ENCODE peak calls at places on chromosomes 3 and 15, in eight cellular contexts. One of them, this sample, is unnamed. For H3K27me3, the result is how much of the 10 kb centered on the place peaks cover.

GRCh38 chr3:124967964-124968363 is 33.4 kb upstream of the MUC13 start:
- DNase-seq in MM.1S: no peak
- DNase-seq in CD8-positive, alpha-beta memory T cell: no peak
- DNase-seq in left ventricle myocardium inferior: no peak
- DNase-seq in heart left ventricle: no peak
- DNase-seq in GM23248: no peak
- DNase-seq in heart right ventricle: no peak
- DNase-seq in transverse colon: no peak
- DNase-seq in this sample: no peak

GRCh38 chr3:85977615-85978338 is 1013.2 kb downstream of the VGLL3 start:
- DNase-seq in MM.1S: no peak
- DNase-seq in CD8-positive, alpha-beta memory T cell: no peak
- DNase-seq in left ventricle myocardium inferior: no peak
- DNase-seq in heart left ventricle: no peak
- DNase-seq in GM23248: no peak
- DNase-seq in heart right ventricle: no peak
- DNase-seq in transverse colon: no peak
- DNase-seq in this sample: no peak

GRCh38 chr15:44663410-44664272 is at the start of gene SPG11:
- DNase-seq in MM.1S: peak
- DNase-seq in CD8-positive, alpha-beta memory T cell: peak
- DNase-seq in left ventricle myocardium inferior: peak
- DNase-seq in heart left ventricle: peak
- DNase-seq in GM23248: peak
- DNase-seq in heart right ventricle: peak
- DNase-seq in transverse colon: peak
- DNase-seq in this sample: peak

GRCh38 chr3:64343692-64344440 is 118.6 kb upstream of the PRICKLE2 start:
- DNase-seq in MM.1S: no peak
- DNase-seq in CD8-positive, alpha-beta memory T cell: no peak
- DNase-seq in left ventricle myocardium inferior: no peak
- DNase-seq in heart left ventricle: no peak
- DNase-seq in GM23248: peak
- DNase-seq in heart right ventricle: no peak
- DNase-seq in transverse colon: no peak
- DNase-seq in this sample: no peak

GRCh38 chr3:61009025-61009424 is 242.2 kb downstream of the FHIT start:
- DNase-seq in MM.1S: no peak
- DNase-seq in CD8-positive, alpha-beta memory T cell: no peak
- DNase-seq in left ventricle myocardium inferior: no peak
- DNase-seq in heart left ventricle: peak
- DNase-seq in GM23248: no peak
- DNase-seq in heart right ventricle: peak
- DNase-seq in transverse colon: no peak
- DNase-seq in this sample: no peak

GRCh38 chr15:43238691-43239131 is 17.9 kb upstream of the EPB42 start:
- DNase-seq in MM.1S: no peak
- DNase-seq in CD8-positive, alpha-beta memory T cell: no peak
- DNase-seq in left ventricle myocardium inferior: no peak
- DNase-seq in heart left ventricle: no peak
- DNase-seq in GM23248: no peak
- DNase-seq in heart right ventricle: no peak
- DNase-seq in transverse colon: no peak
- DNase-seq in this sample: no peak

GRCh38 chr3:194150252-194150934 is 14.4 kb downstream of the HES1 start:
- DNase-seq in MM.1S: no peak
- DNase-seq in CD8-positive, alpha-beta memory T cell: no peak
- DNase-seq in left ventricle myocardium inferior: no peak
- DNase-seq in heart left ventricle: no peak
- DNase-seq in GM23248: no peak
- DNase-seq in heart right ventricle: no peak
- DNase-seq in transverse colon: no peak
- DNase-seq in this sample: no peak

GRCh38 chr3:119342176-119342575 is 48.0 kb downstream of the ARHGAP31 start:
- DNase-seq in MM.1S: no peak
- DNase-seq in CD8-positive, alpha-beta memory T cell: no peak
- DNase-seq in left ventricle myocardium inferior: no peak
- DNase-seq in heart left ventricle: no peak
- DNase-seq in GM23248: peak
- DNase-seq in heart right ventricle: no peak
- DNase-seq in transverse colon: no peak
- DNase-seq in this sample: no peak

GRCh38 chr3:174949523-174949922 is 90.4 kb downstream of the NAALADL2 start:
- DNase-seq in MM.1S: no peak
- DNase-seq in CD8-positive, alpha-beta memory T cell: no peak
- DNase-seq in left ventricle myocardium inferior: no peak
- DNase-seq in heart left ventricle: no peak
- DNase-seq in GM23248: peak
- DNase-seq in heart right ventricle: no peak
- DNase-seq in transverse colon: no peak
- DNase-seq in this sample: peak

GRCh38 chr3:94092080-94092479 is 29.2 kb downstream of the NSUN3 start:
- DNase-seq in MM.1S: no peak
- DNase-seq in CD8-positive, alpha-beta memory T cell: no peak
- DNase-seq in left ventricle myocardium inferior: no peak
- DNase-seq in heart left ventricle: no peak
- DNase-seq in GM23248: no peak
- DNase-seq in heart right ventricle: no peak
- DNase-seq in transverse colon: no peak
- DNase-seq in this sample: no peak

GRCh38 chr3:109334572-109334971 is 2.8 kb downstream of the DPPA4 start:
- DNase-seq in MM.1S: no peak
- DNase-seq in CD8-positive, alpha-beta memory T cell: no peak
- DNase-seq in left ventricle myocardium inferior: no peak
- DNase-seq in heart left ventricle: no peak
- DNase-seq in GM23248: no peak
- DNase-seq in heart right ventricle: no peak
- DNase-seq in transverse colon: no peak
- DNase-seq in this sample: no peak

GRCh38 chr3:148998715-148999413 is 7.5 kb downstream of the GYG1 start:
- DNase-seq in MM.1S: peak
- DNase-seq in CD8-positive, alpha-beta memory T cell: peak
- DNase-seq in left ventricle myocardium inferior: no peak
- DNase-seq in heart left ventricle: no peak
- DNase-seq in GM23248: peak
- DNase-seq in heart right ventricle: no peak
- DNase-seq in transverse colon: no peak
- DNase-seq in this sample: no peak

GRCh38 chr3:53077476-53078220 is 31.8 kb upstream of the SFMBT1 start:
- DNase-seq in MM.1S: no peak
- DNase-seq in CD8-positive, alpha-beta memory T cell: no peak
- DNase-seq in left ventricle myocardium inferior: no peak
- DNase-seq in heart left ventricle: no peak
- DNase-seq in GM23248: no peak
- DNase-seq in heart right ventricle: no peak
- DNase-seq in transverse colon: no peak
- DNase-seq in this sample: no peak

GRCh38 chr15:88476635-88477038 is 9.1 kb downstream of the MRPS11 start:
- DNase-seq in MM.1S: peak
- DNase-seq in CD8-positive, alpha-beta memory T cell: no peak
- DNase-seq in left ventricle myocardium inferior: no peak
- DNase-seq in heart left ventricle: peak
- DNase-seq in GM23248: peak
- DNase-seq in heart right ventricle: peak
- DNase-seq in transverse colon: no peak
- DNase-seq in this sample: no peak

GRCh38 chr15:71730277-71731144 is 79.8 kb upstream of the NR2E3 start:
- DNase-seq in MM.1S: peak
- DNase-seq in CD8-positive, alpha-beta memory T cell: peak
- DNase-seq in left ventricle myocardium inferior: peak
- DNase-seq in heart left ventricle: peak
- DNase-seq in GM23248: peak
- DNase-seq in heart right ventricle: peak
- DNase-seq in transverse colon: peak
- DNase-seq in this sample: no peak

GRCh38 chr15:80743189-80743833 is 35.9 kb upstream of the CEMIP start:
- DNase-seq in MM.1S: no peak
- DNase-seq in CD8-positive, alpha-beta memory T cell: no peak
- DNase-seq in left ventricle myocardium inferior: no peak
- DNase-seq in heart left ventricle: no peak
- DNase-seq in GM23248: no peak
- DNase-seq in heart right ventricle: no peak
- DNase-seq in transverse colon: peak
- DNase-seq in this sample: no peak

GRCh38 chr3:185172086-185173049 is 19.5 kb upstream of the C3orf70 start:
- DNase-seq in MM.1S: no peak
- DNase-seq in CD8-positive, alpha-beta memory T cell: no peak
- DNase-seq in left ventricle myocardium inferior: no peak
- DNase-seq in heart left ventricle: no peak
- DNase-seq in GM23248: no peak
- DNase-seq in heart right ventricle: no peak
- DNase-seq in transverse colon: no peak
- DNase-seq in this sample: no peak

GRCh38 chr3:47009225-47010049 is 30.0 kb downstream of the NBEAL2 start:
- DNase-seq in MM.1S: no peak
- DNase-seq in CD8-positive, alpha-beta memory T cell: peak
- DNase-seq in left ventricle myocardium inferior: peak
- DNase-seq in heart left ventricle: peak
- DNase-seq in GM23248: peak
- DNase-seq in heart right ventricle: peak
- DNase-seq in transverse colon: peak
- DNase-seq in this sample: peak

GRCh38 chr3:148075829-148076716 is 621.6 kb upstream of the AGTR1 start:
- DNase-seq in MM.1S: peak
- DNase-seq in CD8-positive, alpha-beta memory T cell: no peak
- DNase-seq in left ventricle myocardium inferior: no peak
- DNase-seq in heart left ventricle: no peak
- DNase-seq in GM23248: peak
- DNase-seq in heart right ventricle: no peak
- DNase-seq in transverse colon: no peak
- DNase-seq in this sample: peak

GRCh38 chr3:161273589-161274218 is 52.6 kb downstream of the NMD3 start:
- DNase-seq in MM.1S: peak
- DNase-seq in CD8-positive, alpha-beta memory T cell: peak
- DNase-seq in left ventricle myocardium inferior: no peak
- DNase-seq in heart left ventricle: no peak
- DNase-seq in GM23248: peak
- DNase-seq in heart right ventricle: no peak
- DNase-seq in transverse colon: no peak
- DNase-seq in this sample: no peak

GRCh38 chr15:96414875-96415274 is 84.4 kb downstream of the NR2F2 start:
- DNase-seq in MM.1S: no peak
- DNase-seq in CD8-positive, alpha-beta memory T cell: no peak
- DNase-seq in left ventricle myocardium inferior: no peak
- DNase-seq in heart left ventricle: no peak
- DNase-seq in GM23248: no peak
- DNase-seq in heart right ventricle: no peak
- DNase-seq in transverse colon: no peak
- DNase-seq in this sample: no peak
- H3K27me3 ChIP-seq in MM.1S: under half
- H3K27me3 ChIP-seq in CD8-positive, alpha-beta memory T cell: under half
- H3K27me3 ChIP-seq in left ventricle myocardium inferior: half or more
- H3K27me3 ChIP-seq in heart left ventricle: half or more
- H3K27me3 ChIP-seq in GM23248: half or more
- H3K27me3 ChIP-seq in heart right ventricle: half or more
- H3K27me3 ChIP-seq in transverse colon: half or more
- H3K27me3 ChIP-seq in this sample: half or more

GRCh38 chr3:187568171-187568570 is 102.0 kb downstream of the SST start:
- DNase-seq in MM.1S: no peak
- DNase-seq in CD8-positive, alpha-beta memory T cell: no peak
- DNase-seq in left ventricle myocardium inferior: no peak
- DNase-seq in heart left ventricle: no peak
- DNase-seq in GM23248: no peak
- DNase-seq in heart right ventricle: no peak
- DNase-seq in transverse colon: no peak
- DNase-seq in this sample: no peak
- H3K27me3 ChIP-seq in MM.1S: under half
- H3K27me3 ChIP-seq in CD8-positive, alpha-beta memory T cell: under half
- H3K27me3 ChIP-seq in left ventricle myocardium inferior: under half
- H3K27me3 ChIP-seq in heart left ventricle: under half
- H3K27me3 ChIP-seq in GM23248: under half
- H3K27me3 ChIP-seq in heart right ventricle: under half
- H3K27me3 ChIP-seq in transverse colon: under half
- H3K27me3 ChIP-seq in this sample: under half

GRCh38 chr3:8492744-8493511 is 8.7 kb upstream of the LMCD1 start:
- DNase-seq in MM.1S: no peak
- DNase-seq in CD8-positive, alpha-beta memory T cell: no peak
- DNase-seq in left ventricle myocardium inferior: no peak
- DNase-seq in heart left ventricle: no peak
- DNase-seq in GM23248: peak
- DNase-seq in heart right ventricle: no peak
- DNase-seq in transverse colon: no peak
- DNase-seq in this sample: no peak

GRCh38 chr3:8491246-8491645 is 10.4 kb upstream of the LMCD1 start:
- DNase-seq in MM.1S: no peak
- DNase-seq in CD8-positive, alpha-beta memory T cell: no peak
- DNase-seq in left ventricle myocardium inferior: no peak
- DNase-seq in heart left ventricle: no peak
- DNase-seq in GM23248: peak
- DNase-seq in heart right ventricle: no peak
- DNase-seq in transverse colon: no peak
- DNase-seq in this sample: no peak

GRCh38 chr3:8493744-8494143 is 7.9 kb upstream of the LMCD1 start:
- DNase-seq in MM.1S: no peak
- DNase-seq in CD8-positive, alpha-beta memory T cell: no peak
- DNase-seq in left ventricle myocardium inferior: no peak
- DNase-seq in heart left ventricle: no peak
- DNase-seq in GM23248: no peak
- DNase-seq in heart right ventricle: no peak
- DNase-seq in transverse colon: no peak
- DNase-seq in this sample: no peak

GRCh38 chr3:8491750-8492149 is 9.9 kb upstream of the LMCD1 start:
- DNase-seq in MM.1S: no peak
- DNase-seq in CD8-positive, alpha-beta memory T cell: no peak
- DNase-seq in left ventricle myocardium inferior: peak
- DNase-seq in heart left ventricle: peak
- DNase-seq in GM23248: peak
- DNase-seq in heart right ventricle: no peak
- DNase-seq in transverse colon: peak
- DNase-seq in this sample: no peak

GRCh38 chr3:8494332-8494731 is 7.3 kb upstream of the LMCD1 start:
- DNase-seq in MM.1S: no peak
- DNase-seq in CD8-positive, alpha-beta memory T cell: no peak
- DNase-seq in left ventricle myocardium inferior: no peak
- DNase-seq in heart left ventricle: no peak
- DNase-seq in GM23248: no peak
- DNase-seq in heart right ventricle: no peak
- DNase-seq in transverse colon: no peak
- DNase-seq in this sample: no peak
- H3K27me3 ChIP-seq in MM.1S: under half
- H3K27me3 ChIP-seq in CD8-positive, alpha-beta memory T cell: under half
- H3K27me3 ChIP-seq in left ventricle myocardium inferior: under half
- H3K27me3 ChIP-seq in heart left ventricle: under half
- H3K27me3 ChIP-seq in GM23248: under half
- H3K27me3 ChIP-seq in heart right ventricle: under half
- H3K27me3 ChIP-seq in transverse colon: under half
- H3K27me3 ChIP-seq in this sample: under half

DNA sequence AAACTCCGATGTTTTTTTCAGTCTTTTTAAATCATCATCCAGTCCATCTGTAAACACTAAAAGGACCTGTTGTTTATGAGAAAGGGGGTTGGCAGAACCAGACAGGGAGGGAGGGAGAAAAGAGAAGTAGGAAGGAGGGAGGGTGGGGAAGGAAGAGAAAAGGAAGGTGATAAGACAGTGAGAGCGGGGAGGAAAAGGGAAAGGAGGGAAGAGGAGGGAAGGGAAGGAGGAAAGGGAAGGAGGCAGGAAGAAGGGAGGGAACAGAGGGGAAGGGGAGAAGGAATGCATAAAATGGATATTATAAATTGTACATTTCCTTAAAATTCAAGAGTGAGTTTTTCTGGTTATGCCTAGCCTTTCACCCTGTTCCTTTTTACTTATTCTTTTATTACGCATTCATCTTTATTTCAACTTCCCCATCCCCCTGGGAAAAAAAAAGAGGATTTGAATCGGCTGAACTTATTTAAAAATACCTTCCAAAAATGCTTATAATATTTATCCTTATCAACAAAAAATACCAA is 50.1 kb upstream of the CAPN7 start:
- DNase-seq in MM.1S: no peak
- DNase-seq in CD8-positive, alpha-beta memory T cell: no peak
- DNase-seq in left ventricle myocardium inferior: no peak
- DNase-seq in heart left ventricle: no peak
- DNase-seq in GM23248: no peak
- DNase-seq in heart right ventricle: no peak
- DNase-seq in transverse colon: no peak
- DNase-seq in this sample: no peak
- H3K27me3 ChIP-seq in MM.1S: under half
- H3K27me3 ChIP-seq in CD8-positive, alpha-beta memory T cell: under half
- H3K27me3 ChIP-seq in left ventricle myocardium inferior: under half
- H3K27me3 ChIP-seq in heart left ventricle: under half
- H3K27me3 ChIP-seq in GM23248: under half
- H3K27me3 ChIP-seq in heart right ventricle: under half
- H3K27me3 ChIP-seq in transverse colon: under half
- H3K27me3 ChIP-seq in this sample: under half

This sample was measured in BJ.